ENCODE peak calls at places on chromosomes 5 and 9, in four cellular contexts. R is breast epithelium, T is WTC11, S is left cardiac atrium. Y is an unnamed sample.

GRCh38 chr5:75009559-75010230 is 42.7 kb downstream of the GCNT4 start:
- DNase-seq in S (no peak), R (no peak), T (no peak), Y (no peak)

GRCh38 chr9:101791938-101792337 is 53.5 kb upstream of the GRIN3A start:
- DNase-seq in T (peak), R (no peak), S (no peak), Y (peak)

GRCh38 chr9:36988848-36989247 is 45.2 kb downstream of the PAX5 start:
- DNase-seq in S (no peak), R (no peak), T (no peak), Y (no peak)

GRCh38 chr5:68214472-68215207 is 916 bp upstream of the PIK3R1 start:
- DNase-seq in S (no peak), R (no peak), T (no peak), Y (no peak)

GRCh38 chr5:87121315-87122170 is 146.1 kb upstream of the RASA1 start:
- DNase-seq in T (no peak), S (no peak), R (no peak), Y (no peak)

GRCh38 chr5:42889311-42889933 is 77.7 kb upstream of the SELENOP start:
- DNase-seq in R (peak), S (peak), T (peak), Y (peak)

GRCh38 chr9:8484563-8484962 is 685.0 kb upstream of the DMAC1 start:
- DNase-seq in T (no peak), S (no peak), R (no peak), Y (no peak)

GRCh38 chr9:127612993-127613954 is 1.2 kb downstream of the STXBP1 start:
- DNase-seq in R (peak), S (peak), T (peak), Y (peak)

GRCh38 chr5:164119806-164120440 is 614.5 kb downstream of the MAT2B start:
- DNase-seq in R (no peak), S (no peak), T (peak), Y (peak)

Y was measured in BE2C.